ENCODE peak calls at places on chromosome 1, in nine cellular contexts. U is central memory CD4-positive, alpha-beta T cell; L is fibroblast of pulmonary artery; T is neuronal stem cell; O is esophagus squamous epithelium; R is activated T-cell treated with anti-CD3 and anti-CD28 coated beads for 1 hour; I is HTR-8/SVneo; E is choroid plexus epithelial cell; C is cardiac fibroblast. A is an unnamed sample.

GRCh38 chr1:24309762-24310485 is 9.2 kb upstream of the GRHL3 start:
- DNase-seq in U (no peak), L (no peak), T (no peak), O (no peak), R (no peak), I (no peak), E (no peak), C (peak; percentile 25), A (no peak)

GRCh38 chr1:54772951-54773350 is 8.6 kb upstream of the PARS2 start:
- DNase-seq in U (no peak), L (no peak), T (no peak), O (no peak), R (no peak), I (no peak), E (no peak), C (no peak), A (no peak)

GRCh38 chr1:204357551-204357950 is 2.2 kb downstream of the PLEKHA6 start:
- DNase-seq in U (no peak), L (peak; percentile 43), T (no peak), O (no peak), R (no peak), I (no peak), E (no peak), C (peak; percentile 34), A (no peak)

GRCh38 chr1:9402717-9403116 is 110.0 kb downstream of the SPSB1 start:
- DNase-seq in U (no peak), L (no peak), T (no peak), O (no peak), R (no peak), I (no peak), E (no peak), C (no peak), A (no peak)

GRCh38 chr1:46309401-46310159 is 6.1 kb downstream of the UQCRH start:
- DNase-seq in U (no peak), L (no peak), T (no peak), O (no peak), R (no peak), I (no peak), E (no peak), C (no peak), A (no peak)

GRCh38 chr1:168550971-168551370 is 7.2 kb upstream of the XCL2 start:
- DNase-seq in U (no peak), L (peak; percentile 39), T (no peak), O (no peak), R (no peak), I (no peak), E (peak; percentile 16), C (no peak), A (no peak)

GRCh38 chr1:220966473-220966872 is 87.2 kb downstream of the HLX start:
- DNase-seq in U (no peak), L (no peak), T (no peak), O (no peak), R (no peak), I (no peak), E (no peak), C (no peak), A (no peak)

GRCh38 chr1:67616394-67616985 is 68.5 kb upstream of the GADD45A start:
- DNase-seq in U (no peak), L (no peak), T (no peak), O (no peak), R (no peak), I (no peak), E (no peak), C (no peak), A (no peak)

GRCh38 chr1:25550155-25550506 is 6.7 kb downstream of the LDLRAP1 start:
- DNase-seq in U (no peak), L (peak; percentile 57), T (no peak), O (no peak), R (no peak), I (no peak), E (peak; percentile 73), C (peak; percentile 68), A (no peak)

GRCh38 chr1:225426395-225427248 is 1.2 kb downstream of the LBR start:
- DNase-seq in U (peak; percentile 25), L (peak; percentile 39), T (no peak), O (no peak), R (no peak), I (peak; percentile 24), E (peak; percentile 25), C (peak; percentile 44), A (no peak)

A was measured in thoracic aorta.